ENCODE peak calls at places on chromosomes 11 and 22, in six cellular contexts. Y is epithelial cell of proximal tubule; J is CD8-positive, alpha-beta memory T cell; C is stimulated activated naive CD8-positive, alpha-beta T cell treated with anti-CD3 and anti-CD28 coated beads, Interleukin-15, Interleukin-2, amounts not matched to agents 100 U/mL and 50 U/mL, for 24 hours; G is non-pigmented ciliary epithelial cell; N is astrocyte of the spinal cord. B is an unnamed sample.

GRCh38 chr22:39283312-39284141 is 35.9 kb downstream of the RPL3 start:
- DNase-seq in Y (no peak), J (no peak), C (no peak), G (no peak), N (no peak), B (no peak)

GRCh38 chr11:59776210-59777066 is 21.3 kb downstream of the STX3 start:
- DNase-seq in Y (peak; percentile 96), J (no peak), C (no peak), G (peak; percentile 70), N (peak; percentile 68), B (no peak)

GRCh38 chr22:44046485-44047141 is 22.5 kb downstream of the PARVB start:
- DNase-seq in Y (no peak), J (no peak), C (no peak), G (no peak), N (no peak), B (no peak)

GRCh38 chr11:130211144-130211543 is 51.6 kb downstream of the ST14 start:
- DNase-seq in Y (no peak), J (no peak), C (no peak), G (no peak), N (no peak), B (no peak)

GRCh38 chr22:39219071-39220050 is 25.4 kb downstream of the PDGFB start:
- DNase-seq in Y (no peak), J (peak; percentile 24), C (peak; percentile 1), G (no peak), N (no peak), B (no peak)

GRCh38 chr22:35361001-35361551 is 19.8 kb upstream of the HMOX1 start:
- DNase-seq in Y (no peak), J (no peak), C (no peak), G (no peak), N (no peak), B (no peak)

GRCh38 chr22:36145881-36146280 is 14.7 kb downstream of the APOL3 start:
- DNase-seq in Y (no peak), J (no peak), C (no peak), G (no peak), N (no peak), B (no peak)

GRCh38 chr22:46021577-46021976 is 44.6 kb upstream of the WNT7B start:
- DNase-seq in Y (no peak), J (peak; percentile 16), C (no peak), G (no peak), N (no peak), B (no peak)

GRCh38 chr22:36616682-36617081 is 86.9 kb downstream of the CACNG2 start:
- DNase-seq in Y (no peak), J (no peak), C (no peak), G (no peak), N (no peak), B (no peak)

GRCh38 chr11:74371269-74372039 is 26.8 kb downstream of the PGM2L1 start:
- DNase-seq in Y (no peak), J (no peak), C (no peak), G (peak; percentile 74), N (peak; percentile 80), B (no peak)

GRCh38 chr22:38266120-38266519 is 6.7 kb downstream of the TMEM184B start:
- DNase-seq in Y (no peak), J (no peak), C (no peak), G (no peak), N (no peak), B (no peak)

GRCh38 chr11:24589064-24589463 is 92.2 kb downstream of the LUZP2 start:
- DNase-seq in Y (no peak), J (no peak), C (no peak), G (no peak), N (no peak), B (no peak)

GRCh38 chr11:69658606-69659450 is 16.3 kb downstream of the LTO1 start:
- DNase-seq in Y (no peak), J (peak; percentile 18), C (no peak), G (no peak), N (no peak), B (no peak)

GRCh38 chr22:41382098-41382578 is 396 bp downstream of the TEF start:
- DNase-seq in Y (no peak), J (peak; percentile 74), C (peak; percentile 63), G (no peak), N (no peak), B (peak; percentile 55)

GRCh38 chr11:125079151-125079877 is 16.2 kb downstream of the SLC37A2 start:
- DNase-seq in Y (no peak), J (no peak), C (no peak), G (no peak), N (peak; percentile 72), B (no peak)

GRCh38 chr22:50576070-50576469 is 2.2 kb downstream of the CPT1B start:
- DNase-seq in Y (no peak), J (no peak), C (no peak), G (no peak), N (peak; percentile 17), B (no peak)

GRCh38 chr22:49925525-49926128 is 7.2 kb downstream of the CRELD2 start:
- DNase-seq in Y (no peak), J (peak; percentile 85), C (peak; percentile 69), G (no peak), N (no peak), B (peak; percentile 39)

GRCh38 chr11:94504689-94505293 is 7.5 kb upstream of the C11orf97 start:
- DNase-seq in Y (no peak), J (no peak), C (no peak), G (peak; percentile 41), N (peak; percentile 67), B (no peak)

GRCh38 chr11:126359431-126360048 is 4.1 kb downstream of the ST3GAL4 start:
- DNase-seq in Y (no peak), J (peak; percentile 19), C (no peak), G (no peak), N (peak; percentile 33), B (no peak)

GRCh38 chr11:121522043-121522941 is 69.5 kb upstream of the SORL1-AS1 start:
- DNase-seq in Y (no peak), J (no peak), C (no peak), G (no peak), N (no peak), B (no peak)

GRCh38 chr11:119416606-119417580 is 6.1 kb downstream of the THY1 start:
- DNase-seq in Y (no peak), J (no peak), C (no peak), G (no peak), N (peak; percentile 32), B (no peak)

GRCh38 chr11:123473941-123474668 is 44.0 kb downstream of the GRAMD1B start:
- DNase-seq in Y (no peak), J (no peak), C (no peak), G (peak; percentile 88), N (peak; percentile 93), B (no peak)

GRCh38 chr11:12027844-12028243 is 19.4 kb upstream of the DKK3 start:
- DNase-seq in Y (no peak), J (no peak), C (no peak), G (no peak), N (no peak), B (no peak)

GRCh38 chr11:110491577-110492352 is 62.0 kb downstream of the FDX1 start:
- DNase-seq in Y (no peak), J (no peak), C (no peak), G (no peak), N (no peak), B (no peak)

GRCh38 chr11:123260511-123261211 is 65.6 kb upstream of the CLMP start:
- DNase-seq in Y (no peak), J (no peak), C (no peak), G (no peak), N (no peak), B (no peak)

GRCh38 chr11:121886005-121886739 is 229.8 kb downstream of the BLID start:
- DNase-seq in Y (no peak), J (no peak), C (no peak), G (no peak), N (no peak), B (no peak)

GRCh38 chr11:114279778-114280532 is 16.2 kb upstream of the NNMT start:
- DNase-seq in Y (no peak), J (no peak), C (no peak), G (no peak), N (peak; percentile 67), B (no peak)

GRCh38 chr11:131829725-131830124 is 459.3 kb downstream of the NTM start:
- DNase-seq in Y (no peak), J (no peak), C (no peak), G (no peak), N (no peak), B (no peak)

GRCh38 chr11:65416341-65417185 is 6.0 kb upstream of the NEAT1 start:
- DNase-seq in Y (no peak), J (peak; percentile 94), C (peak; percentile 95), G (no peak), N (peak; percentile 72), B (peak; percentile 93)

GRCh38 chr11:61045271-61045670 is 57.0 kb upstream of the CD5 start:
- DNase-seq in Y (no peak), J (no peak), C (no peak), G (no peak), N (no peak), B (no peak)

GRCh38 chr11:109096266-109096665 is 325.7 kb upstream of the C11orf87 start:
- DNase-seq in Y (no peak), J (no peak), C (no peak), G (no peak), N (no peak), B (no peak)

GRCh38 chr22:36928826-36929535 is 15.6 kb downstream of the CSF2RB start:
- DNase-seq in Y (no peak), J (no peak), C (no peak), G (no peak), N (no peak), B (no peak)

B was measured in activated T-cell treated with anti-CD3 and anti-CD28 coated beads for 48 hours.